ENCODE peak calls at places on chromosomes 1 and 21, in six cellular contexts. P, G, I, S, R and F are unnamed samples.

GRCh38 chr1:156074661-156075060 is 7.6 kb downstream of the MEX3A start:
- DNase-seq in R (no peak), P (no peak), G (no peak), I (no peak), S (no peak), F (no peak)

GRCh38 chr1:5620997-5621396 is 371.2 kb downstream of the NPHP4 start:
- DNase-seq in I (no peak), S (no peak), R (no peak), G (no peak), P (no peak), F (no peak)

GRCh38 chr1:46603481-46603857 is 599 bp downstream of the MKNK1 start:
- DNase-seq in G (no peak), R (no peak), P (no peak), S (no peak), I (peak), F (no peak)

GRCh38 chr1:180633092-180634045 is 1.5 kb downstream of the XPR1 start:
- DNase-seq in R (no peak), S (no peak), G (no peak), P (no peak), I (peak), F (peak)

GRCh38 chr1:89945852-89946476 is 48.9 kb upstream of the ZNF326 start:
- DNase-seq in S (no peak), R (no peak), P (no peak), I (peak), G (no peak), F (no peak)

GRCh38 chr1:244952940-244953339 is 88.6 kb upstream of the HNRNPU start:
- DNase-seq in S (no peak), R (no peak), P (no peak), G (peak), I (no peak), F (no peak)

GRCh38 chr1:44154665-44155064 is 13.2 kb upstream of the KLF18 start:
- DNase-seq in R (no peak), I (peak), G (no peak), S (no peak), P (no peak), F (no peak)

GRCh38 chr1:73593379-73593778 is 604.6 kb downstream of the LRRIQ3 start:
- DNase-seq in I (peak), P (no peak), S (no peak), R (no peak), G (no peak), F (peak)

GRCh38 chr1:226060976-226061792 is 1.3 kb upstream of the H3-3A start:
- DNase-seq in G (no peak), P (no peak), I (peak), S (no peak), R (no peak), F (no peak)

GRCh38 chr1:206492589-206492988 is 14.7 kb upstream of the RASSF5 start:
- DNase-seq in I (no peak), S (no peak), P (no peak), G (no peak), R (no peak), F (no peak)

GRCh38 chr1:70164350-70164749 is 41.0 kb downstream of the LRRC40 start:
- DNase-seq in R (no peak), P (no peak), S (no peak), G (no peak), I (no peak), F (no peak)

GRCh38 chr1:42211224-42211623 is 46.7 kb upstream of the GUCA2A start:
- DNase-seq in I (no peak), G (no peak), P (no peak), S (no peak), R (no peak), F (peak)

GRCh38 chr1:114154963-114155322 is 1.3 kb upstream of the SYT6 start:
- DNase-seq in S (no peak), I (no peak), R (no peak), G (no peak), P (no peak), F (no peak)

GRCh38 chr1:204870165-204870912 is at the start of gene NFASC:
- DNase-seq in R (no peak), P (peak), S (no peak), G (no peak), I (no peak), F (no peak)

GRCh38 chr1:243658596-243659105 is 191.4 kb downstream of the AKT3 start:
- DNase-seq in P (no peak), G (no peak), R (no peak), I (no peak), S (no peak), F (no peak)

GRCh38 chr1:184464757-184465156 is 77.9 kb downstream of the C1orf21 start:
- DNase-seq in I (no peak), P (no peak), G (no peak), R (no peak), S (no peak), F (no peak)

GRCh38 chr1:210827481-210827880 is 306.5 kb downstream of the KCNH1 start:
- DNase-seq in S (no peak), P (no peak), G (no peak), I (no peak), R (no peak), F (no peak)
- TF ChIP-seq CTCF in S (no peak), P (no peak), G (no peak), I (no peak), R (no peak), F (no peak)

DNA sequence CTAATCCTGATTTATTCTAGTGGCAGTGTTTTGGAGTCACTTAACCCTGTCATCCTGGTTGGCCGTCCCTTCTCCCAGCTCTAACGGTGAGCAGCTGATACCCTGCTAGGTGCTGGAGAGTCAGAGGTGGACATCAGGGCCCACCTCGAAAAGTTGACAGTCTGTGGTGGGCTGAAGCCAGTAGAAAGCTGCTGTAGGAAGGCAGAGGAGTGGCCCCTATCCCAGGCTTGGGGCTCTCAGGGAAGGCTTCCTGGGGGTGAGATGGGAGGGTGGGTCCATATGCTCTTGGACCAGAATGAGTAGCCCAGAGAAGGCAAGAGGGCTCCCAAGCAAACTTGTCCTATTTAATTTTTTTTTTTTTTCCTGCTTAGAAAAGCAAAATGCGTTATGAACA is 475 bp upstream of the RPL5 start:
- DNase-seq in P (no peak), S (no peak), G (no peak), R (no peak), I (no peak), F (no peak)
- H3K4me3 ChIP-seq in P (peak), S (peak), G (no peak), R (peak), I (peak), F (peak)

DNA sequence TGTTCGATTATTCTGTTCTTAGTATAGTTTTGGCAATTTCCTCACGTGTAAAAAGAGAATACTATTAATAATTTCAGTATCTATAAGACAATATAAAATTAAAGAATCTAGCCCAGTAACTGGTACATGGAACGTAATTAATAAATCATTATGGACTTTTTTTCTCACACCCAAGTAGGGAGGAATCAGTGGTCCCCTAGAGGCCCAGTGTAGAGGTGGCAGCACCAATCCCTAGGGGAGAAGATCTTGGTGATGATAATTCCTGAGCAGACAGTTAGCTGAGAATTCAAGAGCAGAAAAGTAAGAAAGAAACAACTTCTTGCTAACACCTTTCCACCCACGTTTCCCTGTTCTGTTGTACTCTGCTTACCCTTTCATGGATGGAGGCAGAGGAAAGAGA is 19.7 kb upstream of the SELE start:
- DNase-seq in P (no peak), R (no peak), S (no peak), I (no peak), G (no peak), F (no peak)
- TF ChIP-seq CTCF in P (no peak), R (no peak), S (no peak), I (peak), G (no peak), F (no peak)

GRCh38 chr21:16534408-16535099 is 804.8 kb downstream of the USP25 start:
- DNase-seq in P (peak), R (peak), G (no peak), I (peak), S (peak), F (peak)

GRCh38 chr21:16539041-16539440 is 809.3 kb downstream of the USP25 start:
- DNase-seq in P (no peak), G (no peak), R (no peak), I (no peak), S (no peak), F (no peak)

GRCh38 chr21:16533692-16534407 is 804.1 kb downstream of the USP25 start:
- DNase-seq in R (no peak), I (no peak), S (no peak), P (no peak), G (no peak), F (no peak)

GRCh38 chr21:16535100-16535418 is 805.3 kb downstream of the USP25 start:
- DNase-seq in P (peak), R (peak), I (peak), G (no peak), S (peak), F (peak)

DNA sequence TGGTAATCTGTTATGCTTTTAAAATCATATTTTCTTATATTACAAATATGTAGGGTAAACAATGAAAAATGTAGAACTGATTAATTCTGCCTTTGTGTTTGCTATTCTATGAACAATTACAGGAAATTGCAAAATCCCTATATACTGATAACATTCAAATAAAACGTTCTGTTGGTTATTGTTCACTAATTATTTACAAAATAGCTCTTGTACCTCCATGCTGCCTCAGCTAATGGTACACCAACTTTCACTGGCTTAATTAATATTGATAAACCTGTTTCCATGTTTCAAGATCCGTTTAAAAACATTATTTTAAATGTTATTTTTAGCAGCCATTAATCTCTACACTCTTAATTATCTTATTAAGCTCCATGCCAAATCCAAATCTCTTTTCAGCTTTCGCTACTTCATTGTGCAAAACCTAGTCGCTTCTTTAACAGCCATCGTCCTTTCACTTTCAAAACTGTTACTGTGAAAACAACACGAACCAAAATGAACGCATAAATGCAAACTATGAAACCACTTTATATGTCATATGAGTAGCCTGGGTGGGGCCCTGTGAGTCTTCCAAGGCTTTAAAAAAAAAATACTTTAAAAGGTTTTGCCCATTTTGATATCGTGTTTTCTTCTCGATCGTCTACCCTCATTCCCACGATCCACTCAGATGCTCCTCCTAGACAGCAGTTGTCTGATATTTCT is 807.0 kb downstream of the USP25 start:
- DNase-seq in I (peak), G (no peak), R (no peak), P (no peak), S (no peak), F (peak)
- H3K4me3 ChIP-seq in I (peak), G (no peak), R (peak), P (peak), S (peak), F (peak)

GRCh38 chr1:87956072-87956471 is 627.4 kb downstream of the LMO4 start:
- DNase-seq in R (peak), P (peak), G (no peak), I (peak), S (peak), F (peak)

GRCh38 chr1:87958201-87958600 is 629.5 kb downstream of the LMO4 start:
- DNase-seq in G (no peak), S (no peak), R (no peak), P (no peak), I (peak), F (no peak)

GRCh38 chr1:87956766-87957165 is 628.1 kb downstream of the LMO4 start:
- DNase-seq in P (no peak), I (no peak), R (no peak), S (no peak), G (no peak), F (no peak)

GRCh38 chr1:87958711-87959110 is 630.0 kb downstream of the LMO4 start:
- DNase-seq in I (no peak), S (no peak), R (no peak), G (no peak), P (no peak), F (no peak)

DNA sequence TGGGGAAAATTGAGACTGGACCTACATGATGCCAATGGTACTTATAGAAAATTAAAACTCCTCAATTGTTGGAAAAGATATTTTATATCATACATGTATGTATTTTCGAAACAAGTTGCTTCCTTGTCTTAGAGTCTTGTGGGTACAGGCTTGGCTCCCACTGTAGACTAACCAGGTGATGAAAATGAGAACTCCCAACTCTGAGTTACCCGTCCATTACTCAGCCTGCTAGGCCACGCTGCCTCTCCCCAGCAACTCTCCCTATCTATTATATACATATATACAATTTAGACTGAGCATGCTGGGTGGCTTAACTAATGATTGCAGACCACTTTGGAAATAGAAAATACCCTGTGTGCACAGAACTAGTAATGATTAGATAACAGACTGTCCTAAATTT is 628.7 kb downstream of the LMO4 start:
- DNase-seq in P (no peak), S (no peak), I (no peak), R (no peak), G (no peak), F (no peak)
- TF ChIP-seq CTCF in P (no peak), S (no peak), I (no peak), R (no peak), G (no peak), F (no peak)

GRCh38 chr21:36704281-36704957 is 5.5 kb downstream of the SIM2 start:
- DNase-seq in G (no peak), S (no peak), I (no peak), P (peak), R (no peak), F (no peak)

GRCh38 chr21:36704958-36705678 is 6.2 kb downstream of the SIM2 start:
- DNase-seq in S (no peak), R (no peak), I (no peak), G (no peak), P (peak), F (no peak)

GRCh38 chr21:36703123-36703522 is 4.2 kb downstream of the SIM2 start:
- DNase-seq in R (no peak), I (no peak), S (no peak), G (no peak), P (no peak), F (no peak)

GRCh38 chr21:36702622-36702968 is 3.7 kb downstream of the SIM2 start:
- DNase-seq in S (no peak), G (no peak), R (no peak), I (no peak), P (no peak), F (no peak)

DNA sequence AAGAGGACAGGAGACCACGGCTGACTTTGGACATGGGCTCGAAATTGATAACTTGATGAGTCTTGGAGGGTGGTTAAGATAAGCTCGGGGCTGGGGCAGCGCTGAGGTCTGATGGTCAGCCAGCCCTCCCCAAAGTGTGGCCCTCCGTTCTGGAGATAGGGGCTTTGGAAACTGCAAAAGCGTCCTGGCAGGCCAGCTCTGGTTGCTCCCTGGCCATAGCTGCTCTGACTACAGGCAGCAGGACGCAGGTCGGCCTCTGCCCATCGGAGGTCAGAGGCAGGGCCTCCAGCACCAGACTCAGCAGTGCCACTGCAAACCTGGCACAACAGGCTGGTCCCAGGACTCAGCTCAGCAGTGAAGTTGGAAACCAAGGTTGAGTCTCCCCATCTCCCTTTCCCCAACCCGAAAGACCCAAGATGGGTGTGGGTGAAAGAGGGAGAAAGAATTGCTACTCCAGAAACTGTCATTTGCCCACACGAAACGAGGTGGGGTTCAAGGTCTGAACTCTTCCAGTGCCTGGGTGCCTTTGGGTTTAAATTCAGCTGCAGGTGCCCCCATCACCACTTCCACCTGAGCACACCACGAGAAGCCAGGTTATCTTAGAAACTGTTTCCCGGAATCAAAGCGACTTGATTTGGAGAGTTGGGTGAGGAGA is 4.8 kb downstream of the SIM2 start:
- DNase-seq in I (no peak), R (no peak), P (no peak), S (no peak), G (no peak), F (no peak)
- H3K4me3 ChIP-seq in I (no peak), R (no peak), P (no peak), S (no peak), G (no peak), F (no peak)

GRCh38 chr1:177252877-177253276 is 82.1 kb downstream of the BRINP2 start:
- DNase-seq in P (no peak), I (no peak), G (no peak), R (no peak), S (no peak), F (no peak)

GRCh38 chr1:177255411-177255810 is 84.7 kb downstream of the BRINP2 start:
- DNase-seq in S (no peak), P (no peak), I (peak), G (no peak), R (no peak), F (no peak)

GRCh38 chr1:177257596-177257995 is 86.8 kb downstream of the BRINP2 start:
- DNase-seq in I (no peak), G (no peak), P (no peak), R (no peak), S (no peak), F (no peak)

GRCh38 chr1:177257128-177257527 is 86.4 kb downstream of the BRINP2 start:
- DNase-seq in R (no peak), G (no peak), I (no peak), S (no peak), P (no peak), F (no peak)

DNA sequence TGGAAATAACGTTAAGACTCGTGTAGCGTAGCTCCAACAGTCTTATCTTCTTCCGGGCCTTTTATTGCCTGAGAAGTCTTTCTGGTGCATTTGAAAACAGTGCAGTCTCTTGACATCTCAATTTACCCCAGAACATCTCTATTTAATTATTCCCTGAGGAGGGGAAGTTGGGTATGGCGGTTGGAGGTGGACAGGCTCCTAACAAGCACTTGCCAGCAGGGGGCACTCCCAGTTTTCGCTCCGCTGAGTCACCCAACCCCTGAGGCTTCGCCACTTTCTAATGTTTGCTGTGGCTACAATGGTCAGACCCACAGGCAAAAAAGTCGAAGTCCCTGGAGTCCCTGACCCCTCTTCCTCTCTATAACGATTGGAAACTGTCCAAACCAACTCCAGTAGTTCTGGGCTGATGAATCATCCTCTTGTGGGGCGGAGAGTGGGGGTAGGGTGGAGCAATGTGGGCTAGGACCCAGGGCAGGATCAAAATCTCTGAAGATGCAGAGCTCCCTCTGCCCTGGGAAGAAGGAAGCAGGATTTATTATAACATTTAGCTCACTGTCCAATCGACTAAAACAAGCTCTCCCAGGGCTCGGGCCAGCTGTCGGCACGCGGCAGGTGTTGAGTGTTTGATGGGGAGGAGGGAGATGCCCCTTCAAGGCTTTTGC is 85.5 kb downstream of the BRINP2 start:
- DNase-seq in S (peak), P (peak), I (peak), R (peak), G (no peak), F (peak)
- TF ChIP-seq CTCF in S (peak), P (peak), I (peak), R (peak), G (no peak), F (peak)

DNA sequence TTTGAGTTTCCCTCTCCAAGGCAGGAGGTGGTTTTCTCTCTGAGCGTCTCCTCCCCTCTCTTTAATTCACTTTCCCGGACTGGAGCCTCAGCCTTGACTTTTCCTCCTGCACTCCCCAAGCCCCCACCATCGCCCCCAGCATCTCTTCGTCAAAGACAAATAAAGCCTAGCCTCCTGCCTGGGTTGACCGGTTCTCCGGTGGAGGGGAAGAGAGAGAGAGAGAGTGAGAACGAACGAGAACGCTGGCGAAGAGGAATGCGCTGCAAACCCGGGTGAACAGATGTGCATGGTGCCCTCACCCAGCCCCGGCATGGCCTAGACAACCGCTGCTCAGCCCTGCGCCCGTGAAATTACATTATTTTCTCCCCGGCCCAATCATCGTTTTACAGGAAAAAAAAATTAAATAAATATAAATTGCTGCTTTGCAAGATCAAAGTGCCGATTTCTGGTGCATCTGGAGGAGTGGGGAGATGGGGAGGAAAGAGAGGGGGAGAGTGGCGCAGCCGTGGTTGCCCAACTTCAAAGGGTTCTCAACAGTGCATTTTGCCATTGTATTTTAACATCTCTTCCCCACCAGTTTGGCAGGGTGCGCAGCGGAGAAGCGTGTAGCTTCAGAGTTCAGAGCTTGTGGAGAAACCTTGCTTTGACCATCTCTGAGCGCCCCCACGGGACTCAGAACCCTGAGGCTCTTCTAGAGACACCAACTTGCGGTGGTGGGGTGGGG is 11.4 kb upstream of the TBX15 start:
- DNase-seq in G (no peak), R (no peak), P (no peak), I (no peak), S (no peak), F (no peak)
- H3K4me3 ChIP-seq in G (no peak), R (no peak), P (no peak), I (no peak), S (no peak), F (no peak)